ENCODE peak calls at places on chromosome 6, in five cellular contexts. Z is stimulated activated CD4-positive, alpha-beta T cell treated with anti-CD3 and anti-CD28 coated beads, TNF-alpha, amount 100 ng/mL, for 24 hours; N is ACHN; V is amniotic stem cell; O is retinal pigment epithelial cell. K is an unnamed sample.
A peak's percentile ranks its signal among the peaks of the same experiment; 100 is the strongest.

GRCh38 chr6:44627091-44627878 is 239.8 kb downstream of the CDC5L start:
- DNase-seq in Z (peak; percentile 15), N (no peak), V (no peak), O (no peak), K (no peak)

GRCh38 chr6:131136021-131136847 is 967 bp downstream of the AKAP7 start:
- DNase-seq in Z (no peak), N (peak; percentile 36), V (no peak), O (no peak), K (no peak)

GRCh38 chr6:9496837-9497236 is 918.0 kb downstream of the TFAP2A start:
- DNase-seq in Z (no peak), N (no peak), V (no peak), O (no peak), K (no peak)

GRCh38 chr6:109740787-109741186 is 49.7 kb downstream of the FIG4 start:
- DNase-seq in Z (no peak), N (no peak), V (no peak), O (no peak), K (no peak)

GRCh38 chr6:155882527-155883333 is 427.1 kb upstream of the NOX3 start:
- DNase-seq in Z (no peak), N (no peak), V (no peak), O (no peak), K (peak; percentile 20)

GRCh38 chr6:167993169-167993568 is 4.3 kb upstream of the KIF25 start:
- DNase-seq in Z (no peak), N (no peak), V (no peak), O (no peak), K (no peak)

GRCh38 chr6:142716097-142716496 is 228.9 kb downstream of the HIVEP2 start:
- DNase-seq in Z (no peak), N (no peak), V (no peak), O (no peak), K (no peak)

GRCh38 chr6:131172237-131172636 is 37.0 kb downstream of the AKAP7 start:
- DNase-seq in Z (no peak), N (no peak), V (no peak), O (no peak), K (no peak)

GRCh38 chr6:166722779-166723178 is 95.7 kb upstream of the RPS6KA2 start:
- DNase-seq in Z (no peak), N (no peak), V (no peak), O (no peak), K (no peak)

GRCh38 chr6:7165002-7165735 is 57.4 kb downstream of the RREB1 start:
- DNase-seq in Z (no peak), N (no peak), V (no peak), O (no peak), K (peak; percentile 65)

GRCh38 chr6:5121956-5122355 is 36.8 kb downstream of the PPP1R3G start:
- DNase-seq in Z (no peak), N (no peak), V (no peak), O (no peak), K (no peak)

GRCh38 chr6:138089325-138089724 is 17.9 kb downstream of the PERP start:
- DNase-seq in Z (no peak), N (no peak), V (no peak), O (no peak), K (no peak)

GRCh38 chr6:139762587-139763031 is 388.2 kb upstream of the CITED2 start:
- DNase-seq in Z (no peak), N (peak; percentile 23), V (no peak), O (no peak), K (no peak)

GRCh38 chr6:15444881-15445280 is 199.0 kb downstream of the JARID2 start:
- DNase-seq in Z (no peak), N (peak; percentile 8), V (no peak), O (no peak), K (peak; percentile 10)

GRCh38 chr6:20146291-20146690 is 66.0 kb downstream of the MBOAT1 start:
- DNase-seq in Z (no peak), N (no peak), V (no peak), O (no peak), K (no peak)

GRCh38 chr6:46220351-46221220 is 49.8 kb upstream of the ENPP5 start:
- DNase-seq in Z (peak; percentile 9), N (no peak), V (no peak), O (no peak), K (no peak)